ENCODE peak calls at places on chromosomes 5 and 9, in six cellular contexts. W is activated T-helper 1 cell treated with Interleukin-2 at 50 U/mL for 16 hours, K is HAP-1, X is left colon, N is right atrium auricular region, I is occipital lobe. A is an unnamed sample.
A peak's percentile ranks its signal among the peaks of the same experiment; 100 is the strongest.

GRCh38 chr5:82422751-82423181 is 144.6 kb upstream of the RPS23 start:
- DNase-seq in N (peak; percentile 76), W (no peak), K (no peak), I (no peak), X (peak; percentile 28), A (no peak)

GRCh38 chr5:108212775-108213346 is 169.0 kb downstream of the FBXL17 start:
- DNase-seq in X (no peak), K (peak; percentile 34), I (no peak), W (no peak), N (no peak), A (no peak)

GRCh38 chr5:56012281-56012963 is 17.7 kb upstream of the IL6ST start:
- DNase-seq in N (no peak), I (no peak), W (peak; percentile 10), K (no peak), X (no peak), A (no peak)

GRCh38 chr9:95495988-95496387 is 20.8 kb downstream of the PTCH1 start:
- DNase-seq in X (no peak), W (no peak), N (no peak), I (no peak), K (peak; percentile 90), A (no peak)

GRCh38 chr9:38154501-38155421 is 85.7 kb upstream of the SHB start:
- DNase-seq in I (no peak), N (no peak), X (no peak), W (no peak), K (no peak), A (no peak)

GRCh38 chr5:171391996-171392577 is 4.4 kb downstream of the NPM1 start:
- DNase-seq in I (no peak), K (no peak), W (no peak), N (no peak), X (no peak), A (no peak)

GRCh38 chr9:114968710-114969109 is 38.3 kb upstream of the TNFSF8 start:
- DNase-seq in N (no peak), K (no peak), W (no peak), X (no peak), I (no peak), A (no peak)

GRCh38 chr5:135569755-135570452 is 8.9 kb downstream of the CXCL14 start:
- DNase-seq in W (no peak), K (peak; percentile 83), X (no peak), N (no peak), I (no peak), A (no peak)

GRCh38 chr9:124040935-124041816 is 29.6 kb downstream of the LHX2 start:
- DNase-seq in X (no peak), K (peak; percentile 75), I (no peak), N (no peak), W (peak; percentile 15), A (peak; percentile 17)

GRCh38 chr5:6358434-6358820 is 19.9 kb downstream of the MED10 start:
- DNase-seq in N (no peak), K (no peak), I (no peak), X (no peak), W (no peak), A (no peak)

GRCh38 chr5:92885950-92886349 is 695.1 kb downstream of the NR2F1-AS1 start:
- DNase-seq in W (no peak), N (no peak), X (no peak), K (peak; percentile 11), I (no peak), A (no peak)

GRCh38 chr9:3787628-3788027 is 261.8 kb upstream of the RFX3 start:
- DNase-seq in X (no peak), I (no peak), K (no peak), N (no peak), W (no peak), A (no peak)

A was measured in Panc1.